ENCODE peak calls at places on chromosome 10, in seven cellular contexts. One of them, this sample, is unnamed.

GRCh38 chr10:112832361-112832878 is 117.6 kb upstream of the TCF7L2 start:
- DNase-seq in heart right ventricle: no peak
- DNase-seq in ovary: no peak
- DNase-seq in IMR-90: peak; percentile 18
- DNase-seq in choroid plexus epithelial cell: peak; percentile 63
- DNase-seq in transverse colon: no peak
- DNase-seq in AG04450: no peak
- DNase-seq in this sample: no peak

GRCh38 chr10:17415046-17415643 is 39.2 kb downstream of the ST8SIA6 start:
- DNase-seq in choroid plexus epithelial cell: no peak
- DNase-seq in AG04450: no peak
- DNase-seq in heart right ventricle: no peak
- DNase-seq in ovary: no peak
- DNase-seq in transverse colon: no peak
- DNase-seq in IMR-90: peak; percentile 3
- DNase-seq in this sample: no peak

GRCh38 chr10:67669978-67670377 is 26.0 kb downstream of the CTNNA3 start:
- DNase-seq in IMR-90: peak; percentile 8
- DNase-seq in heart right ventricle: no peak
- DNase-seq in choroid plexus epithelial cell: peak; percentile 5
- DNase-seq in ovary: no peak
- DNase-seq in transverse colon: no peak
- DNase-seq in AG04450: no peak
- DNase-seq in this sample: no peak

GRCh38 chr10:94212876-94213595 is 149.7 kb downstream of the NOC3L start:
- DNase-seq in ovary: peak; percentile 53
- DNase-seq in AG04450: no peak
- DNase-seq in choroid plexus epithelial cell: peak; percentile 66
- DNase-seq in heart right ventricle: no peak
- DNase-seq in IMR-90: no peak
- DNase-seq in transverse colon: peak; percentile 14
- DNase-seq in this sample: no peak

GRCh38 chr10:48579251-48579960 is 25.5 kb downstream of the ARHGAP22 start:
- DNase-seq in AG04450: peak; percentile 18
- DNase-seq in ovary: no peak
- DNase-seq in choroid plexus epithelial cell: peak; percentile 59
- DNase-seq in IMR-90: peak; percentile 72
- DNase-seq in transverse colon: no peak
- DNase-seq in heart right ventricle: no peak
- DNase-seq in this sample: peak; percentile 11

GRCh38 chr10:83919187-83919586 is 220.1 kb upstream of the GHITM start:
- DNase-seq in heart right ventricle: no peak
- DNase-seq in transverse colon: no peak
- DNase-seq in ovary: no peak
- DNase-seq in IMR-90: no peak
- DNase-seq in choroid plexus epithelial cell: no peak
- DNase-seq in AG04450: no peak
- DNase-seq in this sample: no peak

GRCh38 chr10:7767209-7767608 is 20.6 kb downstream of the KIN start:
- DNase-seq in ovary: no peak
- DNase-seq in AG04450: peak; percentile 78
- DNase-seq in transverse colon: no peak
- DNase-seq in IMR-90: peak; percentile 97
- DNase-seq in heart right ventricle: no peak
- DNase-seq in choroid plexus epithelial cell: peak; percentile 91
- DNase-seq in this sample: peak; percentile 23

GRCh38 chr10:101272229-101272868 is 43.1 kb upstream of the LBX1 start:
- DNase-seq in choroid plexus epithelial cell: peak; percentile 76
- DNase-seq in transverse colon: peak; percentile 61
- DNase-seq in AG04450: peak; percentile 21
- DNase-seq in heart right ventricle: peak; percentile 44
- DNase-seq in ovary: peak; percentile 54
- DNase-seq in IMR-90: peak; percentile 54
- DNase-seq in this sample: peak; percentile 10

GRCh38 chr10:110172155-110172554 is 35.2 kb upstream of the MXI1 start:
- DNase-seq in heart right ventricle: no peak
- DNase-seq in transverse colon: no peak
- DNase-seq in IMR-90: no peak
- DNase-seq in AG04450: no peak
- DNase-seq in ovary: no peak
- DNase-seq in choroid plexus epithelial cell: no peak
- DNase-seq in this sample: no peak

GRCh38 chr10:20330246-20330645 is 514.0 kb downstream of the PLXDC2 start:
- DNase-seq in choroid plexus epithelial cell: no peak
- DNase-seq in heart right ventricle: no peak
- DNase-seq in IMR-90: no peak
- DNase-seq in AG04450: no peak
- DNase-seq in ovary: no peak
- DNase-seq in transverse colon: no peak
- DNase-seq in this sample: no peak

GRCh38 chr10:90175161-90175681 is 473.8 kb downstream of the KIF20B start:
- DNase-seq in transverse colon: no peak
- DNase-seq in heart right ventricle: peak; percentile 21
- DNase-seq in ovary: no peak
- DNase-seq in choroid plexus epithelial cell: no peak
- DNase-seq in AG04450: no peak
- DNase-seq in IMR-90: no peak
- DNase-seq in this sample: no peak

GRCh38 chr10:132698761-132699391 is 87.1 kb downstream of the NKX6-2 start:
- DNase-seq in ovary: peak; percentile 13
- DNase-seq in heart right ventricle: no peak
- DNase-seq in choroid plexus epithelial cell: no peak
- DNase-seq in AG04450: no peak
- DNase-seq in transverse colon: no peak
- DNase-seq in IMR-90: no peak
- DNase-seq in this sample: no peak

GRCh38 chr10:50538473-50539398 is 85.0 kb downstream of the SGMS1 start:
- DNase-seq in choroid plexus epithelial cell: no peak
- DNase-seq in ovary: no peak
- DNase-seq in transverse colon: no peak
- DNase-seq in AG04450: no peak
- DNase-seq in heart right ventricle: no peak
- DNase-seq in IMR-90: no peak
- DNase-seq in this sample: no peak

GRCh38 chr10:9305018-9305655 is 1250.6 kb downstream of the GATA3 start:
- DNase-seq in ovary: no peak
- DNase-seq in transverse colon: no peak
- DNase-seq in choroid plexus epithelial cell: peak; percentile 51
- DNase-seq in heart right ventricle: no peak
- DNase-seq in IMR-90: peak; percentile 19
- DNase-seq in AG04450: no peak
- DNase-seq in this sample: no peak
- TF ChIP-seq CTCF in ovary: no peak
- TF ChIP-seq CTCF in transverse colon: peak; percentile 24
- TF ChIP-seq CTCF in choroid plexus epithelial cell: peak; percentile 60
- TF ChIP-seq CTCF in heart right ventricle: no peak
- TF ChIP-seq CTCF in IMR-90: peak; percentile 55
- TF ChIP-seq CTCF in AG04450: peak; percentile 52
- TF ChIP-seq CTCF in this sample: peak; percentile 20

DNA sequence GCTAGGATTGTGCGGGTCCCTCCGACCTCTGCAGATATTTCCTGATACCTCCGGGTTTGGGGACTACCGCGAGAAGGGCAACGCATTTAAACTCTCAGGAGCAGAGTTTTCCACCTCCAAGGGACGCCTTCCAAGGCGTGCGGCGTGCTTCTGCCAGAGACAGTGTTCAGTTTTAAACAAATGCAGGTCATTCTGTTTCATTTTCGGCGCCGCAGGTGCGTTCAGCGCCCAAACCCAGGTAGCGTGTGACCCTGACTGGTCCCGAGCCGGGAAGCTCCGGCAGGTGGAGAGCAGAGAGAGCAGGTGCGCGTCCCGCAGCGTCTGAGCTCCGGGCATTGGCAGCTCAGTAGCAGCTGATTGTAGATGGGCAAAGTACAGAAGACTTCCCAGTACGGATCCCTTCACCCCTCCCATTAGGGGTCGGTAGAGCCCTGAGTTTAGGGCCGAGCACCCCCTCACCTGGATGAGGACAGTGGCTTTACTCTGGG is 1.4 kb upstream of the CYP26A1 start:
- DNase-seq in choroid plexus epithelial cell: no peak
- DNase-seq in IMR-90: no peak
- DNase-seq in ovary: no peak
- DNase-seq in heart right ventricle: no peak
- DNase-seq in AG04450: no peak
- DNase-seq in transverse colon: no peak
- DNase-seq in this sample: no peak
- H3K4me3 ChIP-seq in choroid plexus epithelial cell: peak overlapping the region; percentile 29
- H3K4me3 ChIP-seq in IMR-90: no peak overlapping the region
- H3K4me3 ChIP-seq in ovary: peak overlapping the region; percentile 12
- H3K4me3 ChIP-seq in heart right ventricle: peak overlapping the region; percentile 55
- H3K4me3 ChIP-seq in AG04450: peak overlapping the region; percentile 34
- H3K4me3 ChIP-seq in transverse colon: no peak overlapping the region
- H3K4me3 ChIP-seq in this sample: no peak overlapping the region

GRCh38 chr10:118483496-118483895 is 112.0 kb downstream of the PRLHR start:
- DNase-seq in IMR-90: no peak
- DNase-seq in AG04450: no peak
- DNase-seq in ovary: no peak
- DNase-seq in transverse colon: no peak
- DNase-seq in choroid plexus epithelial cell: no peak
- DNase-seq in heart right ventricle: no peak
- DNase-seq in this sample: no peak
- TF ChIP-seq CTCF in IMR-90: no peak
- TF ChIP-seq CTCF in AG04450: no peak
- TF ChIP-seq CTCF in ovary: no peak
- TF ChIP-seq CTCF in transverse colon: no peak
- TF ChIP-seq CTCF in choroid plexus epithelial cell: no peak
- TF ChIP-seq CTCF in heart right ventricle: no peak
- TF ChIP-seq CTCF in this sample: no peak

DNA sequence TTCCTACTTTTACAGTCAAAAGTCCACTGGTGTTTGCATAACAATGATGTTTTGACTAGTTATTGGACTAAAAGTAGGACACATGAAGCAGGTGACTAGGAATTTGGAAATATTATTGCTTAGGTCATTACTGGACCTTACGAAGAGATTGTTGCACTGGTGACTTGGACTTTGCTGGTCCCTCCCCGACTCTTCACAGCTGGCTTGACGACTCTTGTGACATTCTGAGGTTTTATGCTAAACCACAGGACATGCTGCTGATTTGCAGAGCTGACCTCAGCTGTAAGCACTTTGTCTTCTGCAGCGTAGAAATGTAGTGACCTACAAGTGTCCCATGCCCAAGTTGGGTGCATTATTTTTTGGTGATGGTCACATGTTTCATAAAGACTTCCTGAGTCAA is 21.9 kb downstream of the PCBD1 start:
- DNase-seq in transverse colon: no peak
- DNase-seq in choroid plexus epithelial cell: peak; percentile 80
- DNase-seq in heart right ventricle: no peak
- DNase-seq in IMR-90: no peak
- DNase-seq in ovary: no peak
- DNase-seq in AG04450: no peak
- DNase-seq in this sample: no peak
- H3K4me3 ChIP-seq in transverse colon: no peak overlapping the region
- H3K4me3 ChIP-seq in choroid plexus epithelial cell: no peak overlapping the region
- H3K4me3 ChIP-seq in heart right ventricle: no peak overlapping the region
- H3K4me3 ChIP-seq in IMR-90: no peak overlapping the region
- H3K4me3 ChIP-seq in ovary: no peak overlapping the region
- H3K4me3 ChIP-seq in AG04450: no peak overlapping the region
- H3K4me3 ChIP-seq in this sample: no peak overlapping the region

GRCh38 chr10:104617831-104618230 is 23.3 kb upstream of the SORCS3 start:
- DNase-seq in AG04450: no peak
- DNase-seq in heart right ventricle: no peak
- DNase-seq in IMR-90: no peak
- DNase-seq in transverse colon: no peak
- DNase-seq in ovary: no peak
- DNase-seq in choroid plexus epithelial cell: no peak
- DNase-seq in this sample: no peak

GRCh38 chr10:104612577-104613205 is 28.4 kb upstream of the SORCS3 start:
- DNase-seq in AG04450: no peak
- DNase-seq in ovary: no peak
- DNase-seq in transverse colon: no peak
- DNase-seq in choroid plexus epithelial cell: no peak
- DNase-seq in IMR-90: no peak
- DNase-seq in heart right ventricle: no peak
- DNase-seq in this sample: no peak

DNA sequence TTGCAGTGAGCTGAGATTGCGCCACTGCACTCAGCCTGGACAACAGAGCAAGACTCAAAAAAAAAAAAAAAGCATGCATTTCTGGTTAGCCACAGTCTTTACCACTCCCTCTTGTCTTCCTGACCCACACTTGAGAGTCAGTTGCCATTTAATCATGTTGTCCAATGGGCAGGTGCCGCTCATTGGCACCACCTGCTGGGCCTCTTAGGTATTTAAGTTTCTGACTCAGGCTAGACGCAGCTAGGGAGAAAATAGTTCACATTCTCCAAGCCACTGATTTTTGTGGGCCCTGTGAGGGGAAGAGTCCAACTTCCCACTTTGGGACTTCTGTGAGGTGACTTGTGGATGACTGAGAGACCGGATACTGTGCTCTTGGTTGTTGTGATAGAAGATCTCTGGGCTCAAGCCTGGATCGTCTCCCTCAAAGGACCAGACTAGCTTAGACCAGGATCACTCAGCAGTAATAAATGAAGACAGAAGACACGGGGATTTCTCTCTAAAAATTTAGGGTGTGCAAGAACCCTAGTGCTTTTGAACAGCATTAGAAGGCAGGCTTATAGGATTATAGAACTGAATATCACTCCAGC is 26.8 kb upstream of the SORCS3 start:
- DNase-seq in AG04450: no peak
- DNase-seq in IMR-90: peak; percentile 3
- DNase-seq in choroid plexus epithelial cell: peak; percentile 36
- DNase-seq in transverse colon: no peak
- DNase-seq in ovary: no peak
- DNase-seq in heart right ventricle: no peak
- DNase-seq in this sample: no peak
- TF ChIP-seq CTCF in AG04450: peak; percentile 60
- TF ChIP-seq CTCF in IMR-90: peak; percentile 46
- TF ChIP-seq CTCF in choroid plexus epithelial cell: peak; percentile 63
- TF ChIP-seq CTCF in transverse colon: no peak
- TF ChIP-seq CTCF in ovary: no peak
- TF ChIP-seq CTCF in heart right ventricle: no peak
- TF ChIP-seq CTCF in this sample: peak; percentile 58

GRCh38 chr10:62046522-62047239 is 145.2 kb downstream of the ARID5B start:
- DNase-seq in AG04450: no peak
- DNase-seq in IMR-90: peak; percentile 47
- DNase-seq in heart right ventricle: no peak
- DNase-seq in transverse colon: no peak
- DNase-seq in choroid plexus epithelial cell: peak; percentile 91
- DNase-seq in ovary: peak; percentile 63
- DNase-seq in this sample: no peak

GRCh38 chr10:62043493-62043938 is 142.0 kb downstream of the ARID5B start:
- DNase-seq in heart right ventricle: no peak
- DNase-seq in transverse colon: no peak
- DNase-seq in ovary: no peak
- DNase-seq in IMR-90: peak; percentile 82
- DNase-seq in choroid plexus epithelial cell: peak; percentile 61
- DNase-seq in AG04450: no peak
- DNase-seq in this sample: no peak

GRCh38 chr10:62045765-62046521 is 144.4 kb downstream of the ARID5B start:
- DNase-seq in choroid plexus epithelial cell: peak; percentile 95
- DNase-seq in transverse colon: no peak
- DNase-seq in IMR-90: peak; percentile 95
- DNase-seq in heart right ventricle: no peak
- DNase-seq in ovary: no peak
- DNase-seq in AG04450: peak; percentile 73
- DNase-seq in this sample: peak; percentile 91

GRCh38 chr10:62047240-62047897 is 145.9 kb downstream of the ARID5B start:
- DNase-seq in IMR-90: peak; percentile 81
- DNase-seq in AG04450: no peak
- DNase-seq in heart right ventricle: no peak
- DNase-seq in transverse colon: no peak
- DNase-seq in ovary: no peak
- DNase-seq in choroid plexus epithelial cell: no peak
- DNase-seq in this sample: no peak

GRCh38 chr10:62044569-62044968 is 143.1 kb downstream of the ARID5B start:
- DNase-seq in heart right ventricle: no peak
- DNase-seq in IMR-90: no peak
- DNase-seq in ovary: no peak
- DNase-seq in AG04450: no peak
- DNase-seq in choroid plexus epithelial cell: no peak
- DNase-seq in transverse colon: no peak
- DNase-seq in this sample: no peak
- H3K4me3 ChIP-seq in heart right ventricle: no peak overlapping the region
- H3K4me3 ChIP-seq in IMR-90: no peak overlapping the region
- H3K4me3 ChIP-seq in ovary: no peak overlapping the region
- H3K4me3 ChIP-seq in AG04450: no peak overlapping the region
- H3K4me3 ChIP-seq in choroid plexus epithelial cell: no peak overlapping the region
- H3K4me3 ChIP-seq in transverse colon: no peak overlapping the region
- H3K4me3 ChIP-seq in this sample: no peak overlapping the region

This sample was measured in AG09309.